ENCODE peak calls at places on chromosomes 16 and 17, in ten cellular contexts. P is Peyer's patch; J is neural progenitor cell; Z is naive thymus-derived CD4-positive, alpha-beta T cell; Y is cardiac muscle cell; T is CD4-positive, alpha-beta memory T cell; M is testis; L is ascending aorta; B is psoas muscle; W is heart right ventricle. G is an unnamed sample. For H3K36me3 and H3K4me1, the result is how much of the 10 kb centered on the place peaks cover.

GRCh38 chr16:59192551-59193199 is 458.6 kb upstream of the GOT2 start:
- DNase-seq in L (no peak), Y (peak), T (no peak), J (peak), W (no peak), M (peak), B (no peak), P (no peak), Z (no peak), G (peak)

GRCh38 chr16:28873543-28874201 is 4.6 kb upstream of the ATP2A1 start:
- DNase-seq in M (no peak), W (no peak), T (peak), Z (peak), B (peak), Y (no peak), J (peak), P (no peak), L (no peak), G (no peak)

GRCh38 chr16:88681709-88682451 is 4.4 kb downstream of the SNAI3 start:
- DNase-seq in T (peak), B (peak), M (peak), J (no peak), L (no peak), Y (no peak), P (no peak), Z (peak), W (peak), G (no peak)

GRCh38 chr16:19095699-19096098 is 18.1 kb upstream of the ITPRIPL2 start:
- DNase-seq in T (no peak), M (no peak), Y (no peak), P (no peak), L (no peak), W (no peak), Z (no peak), B (no peak), J (no peak), G (no peak)

GRCh38 chr17:40799859-40800258 is at the start of gene KRT28:
- DNase-seq in T (no peak), Y (no peak), Z (no peak), L (no peak), W (no peak), M (no peak), B (no peak), P (no peak), J (no peak), G (no peak)

GRCh38 chr17:22694362-22695227 is 1002.3 kb downstream of the KCNJ18 start:
- DNase-seq in P (no peak), W (no peak), Y (no peak), Z (no peak), T (no peak), L (no peak), M (peak), B (no peak), J (no peak), G (no peak)

GRCh38 chr16:78363843-78364242 is 264.4 kb downstream of the WWOX start:
- DNase-seq in Z (no peak), M (no peak), W (no peak), Y (no peak), L (no peak), J (no peak), P (no peak), T (no peak), B (no peak), G (no peak)

GRCh38 chr16:83937922-83938875 is 14.8 kb upstream of the OSGIN1 start:
- DNase-seq in P (no peak), Z (no peak), J (no peak), M (no peak), L (no peak), Y (no peak), T (no peak), W (no peak), B (no peak), G (no peak)

GRCh38 chr16:67843343-67843765 is 1.2 kb downstream of the THAP11 start:
- DNase-seq in T (no peak), J (no peak), L (no peak), M (no peak), B (peak), Z (peak), P (peak), Y (peak), W (no peak), G (no peak)

GRCh38 chr17:56359518-56359917 is 206.2 kb downstream of the ANKFN1 start:
- DNase-seq in T (no peak), Z (no peak), Y (no peak), B (no peak), L (no peak), J (no peak), P (no peak), W (no peak), M (no peak), G (no peak)

GRCh38 chr17:78658281-78658785 is 81.1 kb upstream of the DNAH17 start:
- DNase-seq in Y (no peak), B (no peak), P (peak), Z (no peak), L (no peak), M (no peak), T (no peak), J (no peak), W (no peak), G (no peak)

GRCh38 chr17:65193305-65194293 is 56.4 kb downstream of the RGS9 start:
- DNase-seq in J (no peak), W (no peak), Z (no peak), Y (no peak), T (no peak), L (no peak), M (peak), P (no peak), B (no peak), G (no peak)

GRCh38 chr16:12083625-12084024 is 107.1 kb downstream of the SNX29 start:
- DNase-seq in Y (no peak), J (no peak), M (no peak), B (no peak), T (no peak), W (no peak), P (no peak), L (no peak), Z (no peak), G (no peak)

GRCh38 chr17:72053069-72053846 is 67.6 kb upstream of the SOX9 start:
- DNase-seq in M (no peak), Z (no peak), T (no peak), W (no peak), L (no peak), B (no peak), P (no peak), J (peak), Y (no peak), G (no peak)

GRCh38 chr16:20202747-20203146 is 124.6 kb downstream of the GP2 start:
- DNase-seq in Z (no peak), Y (no peak), B (no peak), L (no peak), P (no peak), T (no peak), M (no peak), W (no peak), J (no peak), G (no peak)

GRCh38 chr16:53031323-53031942 is 21.3 kb downstream of the CHD9NB start:
- DNase-seq in W (no peak), B (no peak), Z (no peak), M (no peak), J (no peak), L (no peak), P (no peak), Y (no peak), T (no peak), G (no peak)

GRCh38 chr17:8068736-8069586 is 18.6 kb downstream of the ALOX12B start:
- DNase-seq in W (peak), Z (no peak), P (peak), L (peak), J (no peak), M (no peak), B (peak), Y (no peak), T (no peak), G (no peak)

GRCh38 chr17:66313995-66314659 is 11.7 kb downstream of the PRKCA start:
- DNase-seq in J (no peak), B (no peak), T (no peak), Y (no peak), W (no peak), Z (no peak), L (no peak), P (no peak), M (no peak), G (no peak)

GRCh38 chr16:13919330-13919682 is 648 bp upstream of the ERCC4 start:
- DNase-seq in P (no peak), Y (peak), B (no peak), M (no peak), Z (peak), W (no peak), L (no peak), T (no peak), J (peak), G (no peak)

GRCh38 chr17:40363480-40363838 is 1.1 kb downstream of the GJD3 start:
- DNase-seq in J (peak), T (no peak), M (no peak), L (no peak), Y (peak), P (peak), B (no peak), Z (no peak), W (peak), G (no peak)

GRCh38 chr17:62965149-62965648 is 836 bp upstream of the TANC2 start:
- DNase-seq in B (no peak), Z (no peak), Y (peak), L (no peak), J (no peak), M (no peak), T (no peak), W (no peak), P (no peak), G (no peak)

GRCh38 chr16:54447606-54448440 is 161.2 kb upstream of the IRX3 start:
- DNase-seq in M (no peak), P (no peak), B (no peak), Y (no peak), T (no peak), W (no peak), L (no peak), J (no peak), Z (no peak), G (no peak)

GRCh38 chr16:72992142-72992601 is 55.8 kb downstream of the ZFHX3 start:
- DNase-seq in T (no peak), P (no peak), L (no peak), Y (peak), B (no peak), M (no peak), Z (no peak), J (peak), W (no peak), G (peak)

GRCh38 chr17:41835800-41836549 is at the start of gene NT5C3B:
- DNase-seq in J (peak), Y (peak), L (no peak), P (peak), W (peak), T (peak), M (peak), B (peak), Z (peak), G (no peak)

GRCh38 chr17:42541041-42541833 is 5.2 kb downstream of the NAGLU start:
- DNase-seq in W (no peak), Z (no peak), T (no peak), J (no peak), M (no peak), L (no peak), P (no peak), Y (no peak), B (peak), G (no peak)

GRCh38 chr17:81839301-81839700 is 4.5 kb upstream of the PPP1R27 start:
- DNase-seq in Z (no peak), W (no peak), M (no peak), Y (no peak), L (no peak), J (no peak), T (no peak), B (no peak), P (peak), G (no peak)
- H3K36me3 ChIP-seq in Z (under half), W (under half), M (under half), Y (under half), L (under half), J (under half), T (under half), B (under half), P (under half), G (under half)

DNA sequence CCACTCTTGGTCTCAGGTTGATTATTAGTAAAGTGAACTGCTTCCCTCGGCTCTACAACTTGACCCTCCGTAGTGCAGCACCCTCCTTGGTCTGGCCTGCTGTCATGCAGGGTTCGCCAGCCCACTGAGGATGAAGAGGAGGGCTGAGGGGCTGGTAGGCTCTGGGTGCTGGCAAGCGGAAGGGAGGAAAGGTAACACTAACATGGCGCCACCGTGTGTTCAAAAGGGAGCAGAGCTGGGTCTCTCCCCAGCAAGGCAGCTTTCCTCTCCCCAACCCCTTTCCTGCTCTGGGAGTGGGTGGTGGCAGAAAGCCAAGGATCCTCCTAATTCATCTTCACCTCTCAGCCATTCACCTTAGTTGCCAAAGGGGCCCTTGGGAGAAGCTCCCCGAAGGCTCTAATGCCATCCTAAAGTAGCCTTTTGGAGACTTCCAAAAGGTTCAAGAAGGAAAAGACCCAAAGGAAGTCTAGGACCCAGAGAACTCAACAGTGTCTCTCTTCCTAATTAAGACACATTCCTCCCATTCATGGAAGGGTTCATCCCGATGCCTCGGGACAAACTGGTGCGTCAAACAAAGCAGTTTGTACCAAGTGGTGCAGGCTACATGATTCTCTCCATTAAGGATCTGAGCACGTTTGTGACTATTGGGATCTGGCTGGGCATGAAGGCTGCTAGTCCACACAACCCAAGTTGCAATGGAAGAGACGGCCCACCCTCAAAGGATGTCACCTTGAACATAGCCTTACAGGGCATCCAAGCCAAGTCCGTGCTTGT is 90.8 kb upstream of the TOB1 start:
- DNase-seq in J (peak), T (peak), B (peak), W (peak), Y (peak), Z (peak), P (peak), M (peak), L (no peak), G (no peak)
- H3K27ac ChIP-seq in J (no peak), T (no peak), B (peak), W (peak), Y (no peak), Z (no peak), P (no peak), M (peak), L (peak), G (no peak)

DNA sequence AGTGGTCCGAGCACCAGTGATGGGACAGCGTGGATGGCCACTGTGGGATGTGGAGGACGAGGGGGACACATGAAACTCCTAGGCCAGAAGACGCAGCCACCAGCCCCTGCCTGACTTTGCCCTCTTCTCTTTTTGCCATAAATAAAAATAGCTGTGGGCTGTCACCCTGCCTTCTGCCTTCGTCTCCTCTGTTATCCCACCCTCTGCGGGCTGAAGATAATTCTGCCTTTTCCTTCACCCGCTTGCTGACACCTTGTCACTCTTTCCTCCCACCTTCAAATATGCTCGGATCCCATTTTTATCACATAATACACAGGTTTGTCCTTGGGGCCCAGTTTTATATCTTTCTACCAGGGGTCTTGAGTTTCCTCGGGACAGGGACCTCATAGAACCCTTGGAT is 87.6 kb upstream of the CIBAR2 start:
- DNase-seq in W (no peak), Y (no peak), P (no peak), Z (no peak), J (no peak), T (no peak), M (no peak), L (no peak), B (no peak), G (no peak)
- H3K4me1 ChIP-seq in W (under half), Y (half or more), P (under half), Z (under half), J (under half), T (under half), M (half or more), L (under half), B (half or more), G (under half)

GRCh38 chr16:30355954-30356308 is 823 bp upstream of the CD2BP2 start:
- DNase-seq in J (peak), M (no peak), B (peak), Y (no peak), W (no peak), T (no peak), Z (no peak), L (no peak), P (no peak), G (no peak)

GRCh38 chr16:30354423-30355143 is 525 bp downstream of the CD2BP2 start:
- DNase-seq in L (no peak), M (no peak), J (peak), B (no peak), W (no peak), Z (no peak), T (no peak), Y (peak), P (no peak), G (no peak)

GRCh38 chr16:30356401-30357084 is 1.4 kb upstream of the CD2BP2 start:
- DNase-seq in L (no peak), J (no peak), W (no peak), Z (no peak), Y (no peak), M (no peak), P (no peak), T (no peak), B (peak), G (no peak)

GRCh38 chr16:30353438-30354129 is 1.5 kb downstream of the CD2BP2 start:
- DNase-seq in Y (no peak), W (no peak), Z (no peak), L (no peak), T (no peak), J (no peak), M (no peak), P (peak), B (peak), G (no peak)

GRCh38 chr16:30355144-30355953 is at the start of gene CD2BP2:
- DNase-seq in Y (peak), J (peak), L (peak), Z (peak), B (peak), W (peak), M (peak), P (peak), T (peak), G (peak)
- H3K36me3 ChIP-seq in Y (under half), J (under half), L (half or more), Z (under half), B (under half), W (under half), M (under half), P (under half), T (under half), G (under half)

GRCh38 chr17:74299618-74300009 is 25.6 kb downstream of the DNAI2 start:
- DNase-seq in Z (no peak), W (no peak), L (no peak), M (no peak), B (no peak), T (no peak), Y (no peak), P (no peak), J (no peak), G (no peak)
- H3K27ac ChIP-seq in Z (no peak), W (no peak), L (no peak), M (no peak), B (no peak), T (no peak), Y (no peak), P (no peak), J (no peak), G (no peak)

GRCh38 chr17:17826942-17827785 is 9.6 kb downstream of the SREBF1 start:
- DNase-seq in M (no peak), T (no peak), B (no peak), Y (no peak), P (no peak), W (no peak), J (no peak), Z (no peak), L (no peak), G (no peak)
- H3K4me1 ChIP-seq in M (half or more), T (half or more), B (half or more), Y (under half), P (half or more), W (under half), J (under half), Z (under half), L (under half), G (under half)

DNA sequence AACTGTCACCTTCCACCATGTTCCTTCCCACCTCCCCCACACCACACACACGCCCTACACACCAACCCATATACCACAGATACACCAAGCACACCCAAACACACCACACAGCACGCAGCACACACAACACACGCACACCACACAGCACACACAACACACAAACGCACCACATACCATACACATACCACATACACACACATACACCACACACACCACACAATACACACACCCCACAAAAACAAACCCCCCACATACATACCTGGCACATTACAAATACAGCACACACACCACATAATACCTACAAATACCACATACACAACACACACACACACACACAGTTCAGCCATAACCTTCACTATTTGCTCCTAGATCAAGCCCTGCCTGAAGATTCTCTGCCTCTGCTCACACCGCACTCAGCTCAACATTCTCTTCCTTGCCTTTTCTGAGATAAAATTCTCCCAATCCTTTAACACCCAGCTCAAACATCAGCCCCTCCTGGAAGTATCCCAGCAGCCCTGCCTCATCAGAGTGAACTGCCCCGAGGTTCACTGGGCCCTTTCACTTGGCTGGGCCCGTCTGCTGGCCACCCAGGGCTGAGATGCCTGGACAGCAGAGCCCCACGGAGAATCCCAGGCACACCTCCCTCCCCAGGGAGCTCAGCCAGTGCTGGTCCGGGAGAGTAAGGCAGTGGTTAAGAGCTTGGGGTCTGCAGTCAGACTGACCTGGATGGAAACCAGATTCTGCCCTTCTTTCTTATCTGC is 31.9 kb upstream of the CPNE2 start:
- DNase-seq in Z (no peak), Y (no peak), W (no peak), B (no peak), L (no peak), P (no peak), J (no peak), T (no peak), M (no peak), G (no peak)
- H3K36me3 ChIP-seq in Z (under half), Y (under half), W (under half), B (under half), L (under half), P (under half), J (under half), T (half or more), M (under half), G (under half)